ENCODE peak calls at places on chromosome 18, in six cellular contexts. F is endothelial cell of umbilical vein, U is ovary, A is adrenal gland, L is IMR-90, Z is tibial nerve. J is an unnamed sample.

GRCh38 chr18:57850063-57850462 is 46.9 kb upstream of the ATP8B1 start:
- DNase-seq in F (no peak), U (no peak), A (no peak), L (no peak), Z (no peak), J (no peak)

GRCh38 chr18:70499218-70499691 is 210.4 kb downstream of the SOCS6 start:
- DNase-seq in F (no peak), U (no peak), A (no peak), L (no peak), Z (no peak), J (peak)

GRCh38 chr18:11845653-11846052 is 5.6 kb upstream of the CHMP1B start:
- DNase-seq in F (no peak), U (no peak), A (no peak), L (no peak), Z (no peak), J (no peak)

GRCh38 chr18:159037-159652 is 788 bp downstream of the USP14 start:
- DNase-seq in F (peak), U (no peak), A (no peak), L (peak), Z (no peak), J (no peak)

GRCh38 chr18:3498705-3499451 is 48.9 kb downstream of the TGIF1 start:
- DNase-seq in F (peak), U (peak), A (peak), L (peak), Z (no peak), J (no peak)

GRCh38 chr18:50649821-50650220 is 89.9 kb downstream of the MAPK4 start:
- DNase-seq in F (no peak), U (peak), A (peak), L (peak), Z (peak), J (no peak)

GRCh38 chr18:59783138-59783537 is 85.9 kb upstream of the CCBE1 start:
- DNase-seq in F (peak), U (no peak), A (peak), L (peak), Z (peak), J (peak)

GRCh38 chr18:11154983-11155759 is 5.8 kb upstream of the PIEZO2 start:
- DNase-seq in F (no peak), U (no peak), A (no peak), L (no peak), Z (no peak), J (no peak)

GRCh38 chr18:78526923-78527775 is 452.5 kb upstream of the SALL3 start:
- DNase-seq in F (no peak), U (no peak), A (no peak), L (no peak), Z (no peak), J (no peak)

GRCh38 chr18:31146809-31147208 is 15.8 kb downstream of the DSC1 start:
- DNase-seq in F (no peak), U (no peak), A (no peak), L (no peak), Z (no peak), J (no peak)

GRCh38 chr18:623760-624620 is 27.2 kb downstream of the CLUL1 start:
- DNase-seq in F (peak), U (peak), A (peak), L (peak), Z (peak), J (peak)

GRCh38 chr18:62347091-62347506 is 22.0 kb downstream of the TNFRSF11A start:
- DNase-seq in F (peak), U (no peak), A (no peak), L (no peak), Z (no peak), J (no peak)

GRCh38 chr18:44938396-44939036 is 257.8 kb downstream of the SETBP1 start:
- DNase-seq in F (peak), U (no peak), A (no peak), L (no peak), Z (no peak), J (no peak)

GRCh38 chr18:47215554-47216138 is 35.8 kb downstream of the SKOR2 start:
- DNase-seq in F (peak), U (no peak), A (peak), L (peak), Z (peak), J (no peak)

GRCh38 chr18:13613591-13614317 is 112.6 kb downstream of the FAM210A start:
- DNase-seq in F (no peak), U (no peak), A (no peak), L (no peak), Z (no peak), J (no peak)
- TF ChIP-seq POLR2A in F (no peak), U (no peak), A (no peak), L (no peak), Z (no peak), J (no peak)

DNA sequence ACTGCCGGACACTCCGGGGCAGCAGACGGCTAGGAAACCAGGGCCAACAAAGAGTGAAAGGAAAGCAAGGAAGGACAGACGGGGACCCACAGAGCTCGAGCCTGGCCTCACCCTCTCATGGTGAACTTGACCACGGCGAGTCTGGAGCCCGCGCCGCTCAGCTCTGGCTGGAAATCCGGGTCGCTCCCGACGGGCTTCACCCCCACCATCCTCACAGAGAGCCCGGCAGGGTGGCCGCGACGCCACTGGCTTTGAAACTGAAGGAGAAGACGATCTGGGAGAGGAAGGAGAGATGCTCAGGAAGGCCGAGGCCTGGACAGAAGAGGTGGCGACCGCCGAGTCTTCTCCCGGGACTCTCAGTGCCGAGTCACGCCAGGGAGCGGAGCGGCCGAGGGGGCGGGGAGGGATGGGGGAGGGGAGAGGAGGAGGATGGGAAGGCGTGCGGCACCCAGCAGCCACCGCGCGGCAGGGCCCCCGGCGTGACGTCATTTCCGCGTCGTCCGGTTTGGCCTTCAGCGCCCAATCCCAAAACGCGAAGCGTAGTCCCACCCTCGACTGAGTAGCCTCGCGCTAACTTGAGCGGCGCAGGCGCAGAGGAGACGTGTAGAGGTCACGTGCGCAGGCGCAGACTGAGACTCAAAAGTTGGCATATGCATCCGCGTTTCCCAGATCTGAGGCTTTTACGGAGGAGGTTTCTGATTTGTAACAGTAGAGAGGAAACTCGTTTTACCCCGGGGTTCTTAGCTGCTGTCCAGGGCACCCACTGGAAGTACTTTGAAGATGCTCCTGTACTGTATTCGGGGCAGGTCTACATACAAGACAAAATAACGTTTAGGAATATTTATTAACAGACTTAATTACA is at the start of gene TXNL1:
- DNase-seq in F (peak), U (peak), A (peak), L (peak), Z (peak), J (peak)
- TF ChIP-seq POLR2A in F (peak), U (peak), A (peak), L (peak), Z (peak), J (peak)

GRCh38 chr18:45967007-45967706 is at the start of gene EPG5:
- DNase-seq in F (peak), U (peak), A (peak), L (peak), Z (peak), J (peak)
- TF ChIP-seq POLR2A in F (peak), U (peak), A (peak), L (peak), Z (no peak), J (peak)

DNA sequence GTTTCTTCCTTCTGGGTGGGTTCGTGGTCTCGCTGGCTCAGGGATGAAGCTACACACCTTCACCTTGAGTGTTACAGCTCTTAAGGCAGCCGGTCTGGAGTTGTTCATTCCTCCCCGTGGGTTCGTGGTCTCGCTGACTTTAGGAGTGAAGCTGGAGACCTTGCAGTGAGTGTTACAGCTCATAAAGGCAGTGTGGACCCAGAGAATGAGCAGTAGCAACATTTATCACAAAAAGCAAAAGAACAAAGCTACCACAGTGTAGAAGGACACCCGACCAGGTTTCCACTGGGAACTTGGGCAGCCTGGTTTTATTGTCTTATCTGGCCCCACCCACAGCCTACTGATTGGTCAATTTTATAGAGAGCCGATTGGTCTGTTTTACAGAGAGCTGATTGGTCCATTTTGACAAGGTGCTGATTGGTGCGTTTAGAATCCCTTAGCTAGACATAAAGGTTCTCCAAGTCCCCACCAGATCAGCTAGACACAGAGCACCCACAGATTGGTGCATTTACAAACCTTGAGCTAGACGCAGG is 20.2 kb upstream of the ROCK1 start:
- DNase-seq in F (no peak), U (no peak), A (no peak), L (no peak), Z (no peak), J (no peak)
- TF ChIP-seq POLR2A in F (no peak), U (no peak), A (no peak), L (no peak), Z (no peak), J (no peak)